ENCODE peak calls at places on chromosome 20, in ten cellular contexts. K is M059J; D is GM23338; U is hepatic stellate cell; R is pulmonary artery endothelial cell; S is fibroblast of lung; X is stomach; B is cerebellar cortex; Y is CD8-positive, alpha-beta memory T cell; V is effector CD4-positive, alpha-beta T cell. E is an unnamed sample.

GRCh38 chr20:31560900-31561598 is 44.0 kb upstream of the ID1 start:
- DNase-seq in K (peak; percentile 100), D (no peak), U (peak; percentile 87), R (peak; percentile 91), S (peak; percentile 95), X (peak; percentile 47), B (no peak), Y (no peak), V (no peak), E (no peak)

GRCh38 chr20:17646901-17647301 is 35.1 kb downstream of the RRBP1 start:
- DNase-seq in K (no peak), D (no peak), U (no peak), R (no peak), S (no peak), X (no peak), B (no peak), Y (no peak), V (no peak), E (no peak)

GRCh38 chr20:17651761-17652388 is 30.2 kb downstream of the RRBP1 start:
- DNase-seq in K (no peak), D (no peak), U (no peak), R (no peak), S (peak; percentile 54), X (peak; percentile 59), B (no peak), Y (no peak), V (no peak), E (no peak)

GRCh38 chr20:63230800-63231268 is 4.9 kb upstream of the BIRC7 start:
- DNase-seq in K (no peak), D (peak; percentile 94), U (peak; percentile 76), R (peak; percentile 8), S (peak; percentile 68), X (peak; percentile 57), B (peak; percentile 90), Y (no peak), V (no peak), E (no peak)

GRCh38 chr20:61267241-61267640 is 15.2 kb downstream of the CDH4 start:
- DNase-seq in K (no peak), D (no peak), U (no peak), R (no peak), S (no peak), X (no peak), B (no peak), Y (no peak), V (no peak), E (no peak)

GRCh38 chr20:437787-438486 is 24.4 kb downstream of the TBC1D20 start:
- DNase-seq in K (no peak), D (no peak), U (no peak), R (no peak), S (no peak), X (no peak), B (no peak), Y (no peak), V (no peak), E (no peak)

GRCh38 chr20:1813674-1814635 is 81.3 kb upstream of the SIRPA start:
- DNase-seq in K (no peak), D (no peak), U (no peak), R (no peak), S (peak; percentile 62), X (no peak), B (no peak), Y (no peak), V (no peak), E (no peak)

GRCh38 chr20:438581-439469 is 23.5 kb downstream of the TBC1D20 start:
- DNase-seq in K (no peak), D (no peak), U (no peak), R (no peak), S (no peak), X (peak; percentile 47), B (no peak), Y (peak; percentile 42), V (peak; percentile 39), E (peak; percentile 48)

GRCh38 chr20:40339661-40340449 is 349.2 kb downstream of the MAFB start:
- DNase-seq in K (no peak), D (no peak), U (no peak), R (no peak), S (no peak), X (no peak), B (no peak), Y (no peak), V (no peak), E (no peak)

GRCh38 chr20:63955281-63955845 is 853 bp downstream of the UCKL1 start:
- DNase-seq in K (peak; percentile 50), D (peak; percentile 44), U (peak; percentile 70), R (no peak), S (peak; percentile 33), X (no peak), B (no peak), Y (no peak), V (no peak), E (peak; percentile 39)

GRCh38 chr20:49725694-49726093 is 12.0 kb upstream of the B4GALT5 start:
- DNase-seq in K (no peak), D (peak; percentile 35), U (no peak), R (no peak), S (no peak), X (no peak), B (no peak), Y (no peak), V (no peak), E (no peak)

GRCh38 chr20:52340036-52340634 is 148.6 kb upstream of the ZFP64 start:
- DNase-seq in K (peak; percentile 77), D (peak; percentile 34), U (no peak), R (no peak), S (peak; percentile 4), X (no peak), B (peak; percentile 6), Y (no peak), V (no peak), E (no peak)

GRCh38 chr20:3729378-3729777 is 3.1 kb upstream of the HSPA12B start:
- DNase-seq in K (no peak), D (no peak), U (no peak), R (no peak), S (no peak), X (no peak), B (no peak), Y (no peak), V (no peak), E (no peak)

GRCh38 chr20:37528442-37529213 is 952 bp upstream of the BLCAP start:
- DNase-seq in K (no peak), D (no peak), U (no peak), R (no peak), S (no peak), X (no peak), B (no peak), Y (no peak), V (no peak), E (no peak)

GRCh38 chr20:62645613-62646012 is 3.3 kb downstream of the SLCO4A1 start:
- DNase-seq in K (no peak), D (no peak), U (no peak), R (no peak), S (no peak), X (no peak), B (no peak), Y (no peak), V (no peak), E (no peak)

GRCh38 chr20:63831696-63832686 is 927 bp upstream of the ZBTB46 start:
- DNase-seq in K (no peak), D (peak; percentile 75), U (no peak), R (no peak), S (no peak), X (peak; percentile 51), B (no peak), Y (no peak), V (no peak), E (no peak)

E was measured in T-helper 1 cell.